ENCODE peak calls at places on chromosomes 16 and 17, in seven cellular contexts. U is NCI-H526 treated with DMSO at 0.1 percent for 48 hours; N is heart right ventricle; D is cardiac fibroblast; R is left cardiac atrium; M is stimulated activated CD4-positive, alpha-beta T cell treated with anti-CD3 and anti-CD28 coated beads, Interleukin-12 subunit alpha, Interleukin-12 subunit beta, amount 100 ng/mL, for 24 hours; S is stimulated activated CD8-positive, alpha-beta memory T cell treated with anti-CD3 and anti-CD28 coated beads, Interleukin-4, amount 100 ng/mL, for 24 hours. Q is an unnamed sample.
A peak's percentile ranks its signal among the peaks of the same experiment; 100 is the strongest.

GRCh38 chr17:11467639-11468038 is 130.6 kb upstream of the DNAH9 start:
- DNase-seq in U (no peak), N (no peak), D (no peak), R (no peak), M (no peak), S (no peak), Q (no peak)

GRCh38 chr17:75869282-75870141 is 8.9 kb downstream of the TRIM47 start:
- DNase-seq in U (no peak), N (peak; percentile 55), D (peak; percentile 79), R (peak; percentile 76), M (no peak), S (no peak), Q (no peak)

GRCh38 chr16:77211880-77212735 is 12.9 kb downstream of the SYCE1L start:
- DNase-seq in U (peak; percentile 53), N (peak; percentile 17), D (peak; percentile 38), R (peak; percentile 67), M (peak; percentile 45), S (peak; percentile 66), Q (peak; percentile 54)

GRCh38 chr16:83810906-83811305 is 3.1 kb downstream of the HSBP1 start:
- DNase-seq in U (no peak), N (no peak), D (no peak), R (no peak), M (no peak), S (no peak), Q (no peak)

GRCh38 chr17:75289832-75290337 is 652 bp upstream of the SLC25A19 start:
- DNase-seq in U (peak; percentile 52), N (peak; percentile 53), D (peak; percentile 67), R (peak; percentile 57), M (peak; percentile 56), S (peak; percentile 42), Q (peak; percentile 40)

GRCh38 chr17:62670202-62670821 is 42.8 kb downstream of the MRC2 start:
- DNase-seq in U (no peak), N (no peak), D (no peak), R (no peak), M (no peak), S (no peak), Q (no peak)

GRCh38 chr17:75910699-75911098 is 6.0 kb upstream of the MRPL38 start:
- DNase-seq in U (no peak), N (no peak), D (no peak), R (no peak), M (no peak), S (no peak), Q (no peak)

GRCh38 chr16:5580320-5580719 is 482.7 kb upstream of the EEF2KMT start:
- DNase-seq in U (no peak), N (no peak), D (no peak), R (no peak), M (no peak), S (no peak), Q (no peak)

GRCh38 chr17:45650601-45651000 is 133.5 kb upstream of the CRHR1 start:
- DNase-seq in U (no peak), N (no peak), D (no peak), R (no peak), M (no peak), S (no peak), Q (no peak)

GRCh38 chr17:80859004-80859941 is 132.4 kb upstream of the CHMP6 start:
- DNase-seq in U (no peak), N (peak; percentile 74), D (peak; percentile 92), R (peak; percentile 73), M (no peak), S (no peak), Q (no peak)

GRCh38 chr16:28822520-28823290 is at the start of gene ATXN2L:
- DNase-seq in U (peak; percentile 78), N (peak; percentile 95), D (peak; percentile 98), R (peak; percentile 97), M (peak; percentile 89), S (peak; percentile 92), Q (peak; percentile 95)

GRCh38 chr17:61399131-61400057 is at the start of gene TBX2:
- DNase-seq in U (no peak), N (peak; percentile 89), D (peak; percentile 97), R (peak; percentile 82), M (no peak), S (no peak), Q (no peak)

GRCh38 chr16:78437352-78437968 is 338.0 kb downstream of the WWOX start:
- DNase-seq in U (no peak), N (peak; percentile 19), D (peak; percentile 18), R (peak; percentile 28), M (no peak), S (peak; percentile 4), Q (no peak)

GRCh38 chr16:85986931-85987749 is 88.2 kb downstream of the IRF8 start:
- DNase-seq in U (no peak), N (no peak), D (no peak), R (no peak), M (no peak), S (peak; percentile 26), Q (peak; percentile 54)

GRCh38 chr17:44916059-44916780 is 920 bp upstream of the GFAP start:
- DNase-seq in U (no peak), N (no peak), D (peak; percentile 31), R (no peak), M (no peak), S (no peak), Q (no peak)

GRCh38 chr16:49621240-49622083 is 234.4 kb downstream of the ZNF423 start:
- DNase-seq in U (no peak), N (no peak), D (no peak), R (no peak), M (no peak), S (no peak), Q (no peak)

GRCh38 chr17:81197409-81197795 is 25.4 kb downstream of the CEP131 start:
- DNase-seq in U (no peak), N (no peak), D (no peak), R (no peak), M (no peak), S (no peak), Q (no peak)

GRCh38 chr17:79862259-79862658 is 23.0 kb upstream of the CBX4 start:
- DNase-seq in U (no peak), N (no peak), D (no peak), R (no peak), M (no peak), S (no peak), Q (no peak)

GRCh38 chr17:42112552-42113176 is at the start of gene DHX58:
- DNase-seq in U (peak; percentile 13), N (peak; percentile 82), D (peak; percentile 90), R (peak; percentile 78), M (peak; percentile 61), S (peak; percentile 60), Q (no peak)

GRCh38 chr17:42512733-42513251 is 23.2 kb upstream of the NAGLU start:
- DNase-seq in U (no peak), N (no peak), D (peak; percentile 49), R (no peak), M (no peak), S (no peak), Q (no peak)

Q was measured in activated CD8-positive, alpha-beta memory T cell treated with anti-CD3 and anti-CD28 coated beads for 48 hours.